ENCODE peak calls at places on chromosomes 2 and 18, in six cellular contexts. One of them, this sample, is unnamed.

GRCh38 chr2:68784191-68784590 is 49.6 kb downstream of the ARHGAP25 start:
- DNase-seq in body of pancreas: no peak
- DNase-seq in kidney: no peak
- DNase-seq in heart right ventricle: no peak
- DNase-seq in A549: no peak
- DNase-seq in HFF-Myc: no peak
- DNase-seq in this sample: no peak

GRCh38 chr2:224210495-224211472 is 171.7 kb upstream of the SERPINE2 start:
- DNase-seq in HFF-Myc: no peak
- DNase-seq in heart right ventricle: no peak
- DNase-seq in A549: no peak
- DNase-seq in body of pancreas: no peak
- DNase-seq in kidney: no peak
- DNase-seq in this sample: no peak

GRCh38 chr2:152432206-152432653 is 97.3 kb downstream of the FMNL2 start:
- DNase-seq in body of pancreas: no peak
- DNase-seq in kidney: no peak
- DNase-seq in heart right ventricle: no peak
- DNase-seq in HFF-Myc: peak; percentile 69
- DNase-seq in A549: peak; percentile 35
- DNase-seq in this sample: no peak

GRCh38 chr2:230991598-230991997 is 4.3 kb upstream of the SPATA3 start:
- DNase-seq in kidney: no peak
- DNase-seq in body of pancreas: no peak
- DNase-seq in A549: no peak
- DNase-seq in HFF-Myc: no peak
- DNase-seq in heart right ventricle: no peak
- DNase-seq in this sample: no peak

GRCh38 chr2:201660293-201660895 is 17.1 kb upstream of the TMEM237 start:
- DNase-seq in body of pancreas: no peak
- DNase-seq in HFF-Myc: no peak
- DNase-seq in kidney: no peak
- DNase-seq in A549: no peak
- DNase-seq in heart right ventricle: no peak
- DNase-seq in this sample: no peak

GRCh38 chr2:43218550-43219382 is 7.6 kb downstream of the ZFP36L2 start:
- DNase-seq in heart right ventricle: peak; percentile 50
- DNase-seq in HFF-Myc: no peak
- DNase-seq in A549: no peak
- DNase-seq in body of pancreas: peak; percentile 59
- DNase-seq in kidney: peak; percentile 87
- DNase-seq in this sample: peak; percentile 49

GRCh38 chr18:13612111-13612997 is 114.0 kb downstream of the FAM210A start:
- DNase-seq in body of pancreas: no peak
- DNase-seq in HFF-Myc: no peak
- DNase-seq in kidney: no peak
- DNase-seq in heart right ventricle: no peak
- DNase-seq in A549: no peak
- DNase-seq in this sample: no peak

GRCh38 chr2:124316875-124317605 is 292.0 kb downstream of the CNTNAP5 start:
- DNase-seq in body of pancreas: no peak
- DNase-seq in heart right ventricle: no peak
- DNase-seq in HFF-Myc: no peak
- DNase-seq in A549: no peak
- DNase-seq in kidney: no peak
- DNase-seq in this sample: no peak

GRCh38 chr18:28512357-28512756 is 335.4 kb upstream of the CDH2 start:
- DNase-seq in HFF-Myc: no peak
- DNase-seq in kidney: no peak
- DNase-seq in body of pancreas: no peak
- DNase-seq in heart right ventricle: no peak
- DNase-seq in A549: no peak
- DNase-seq in this sample: no peak

GRCh38 chr18:57698571-57699276 is 77.1 kb upstream of the NARS1 start:
- DNase-seq in A549: no peak
- DNase-seq in HFF-Myc: no peak
- DNase-seq in body of pancreas: no peak
- DNase-seq in heart right ventricle: no peak
- DNase-seq in kidney: no peak
- DNase-seq in this sample: no peak

GRCh38 chr2:36951574-36951973 is 14.8 kb downstream of the STRN start:
- DNase-seq in A549: no peak
- DNase-seq in heart right ventricle: no peak
- DNase-seq in HFF-Myc: no peak
- DNase-seq in body of pancreas: no peak
- DNase-seq in kidney: no peak
- DNase-seq in this sample: no peak

DNA sequence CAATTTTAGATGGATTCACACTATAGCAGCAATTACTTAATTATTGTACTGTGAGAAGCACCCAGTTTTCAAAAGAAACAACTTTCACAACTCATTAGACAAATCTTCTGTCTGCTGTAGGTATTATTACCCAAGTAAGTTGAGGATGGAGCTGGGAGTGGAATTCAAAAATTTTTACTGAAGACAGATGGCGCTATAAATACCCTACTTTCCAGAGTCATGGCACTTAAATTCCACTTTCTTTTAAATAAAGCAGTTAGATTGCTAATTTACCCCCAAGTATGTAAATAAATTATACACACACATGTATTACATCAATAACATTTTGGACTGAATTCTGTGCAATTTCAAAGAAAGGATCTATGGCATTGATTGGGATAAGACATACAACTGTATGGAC is 166.8 kb downstream of the FTCDNL1 start:
- DNase-seq in A549: no peak
- DNase-seq in body of pancreas: no peak
- DNase-seq in HFF-Myc: no peak
- DNase-seq in kidney: no peak
- DNase-seq in heart right ventricle: no peak
- DNase-seq in this sample: no peak
- TF ChIP-seq CTCF in A549: no peak
- TF ChIP-seq CTCF in body of pancreas: no peak
- TF ChIP-seq CTCF in HFF-Myc: no peak
- TF ChIP-seq CTCF in kidney: no peak
- TF ChIP-seq CTCF in heart right ventricle: no peak
- TF ChIP-seq CTCF in this sample: peak; percentile 40

DNA sequence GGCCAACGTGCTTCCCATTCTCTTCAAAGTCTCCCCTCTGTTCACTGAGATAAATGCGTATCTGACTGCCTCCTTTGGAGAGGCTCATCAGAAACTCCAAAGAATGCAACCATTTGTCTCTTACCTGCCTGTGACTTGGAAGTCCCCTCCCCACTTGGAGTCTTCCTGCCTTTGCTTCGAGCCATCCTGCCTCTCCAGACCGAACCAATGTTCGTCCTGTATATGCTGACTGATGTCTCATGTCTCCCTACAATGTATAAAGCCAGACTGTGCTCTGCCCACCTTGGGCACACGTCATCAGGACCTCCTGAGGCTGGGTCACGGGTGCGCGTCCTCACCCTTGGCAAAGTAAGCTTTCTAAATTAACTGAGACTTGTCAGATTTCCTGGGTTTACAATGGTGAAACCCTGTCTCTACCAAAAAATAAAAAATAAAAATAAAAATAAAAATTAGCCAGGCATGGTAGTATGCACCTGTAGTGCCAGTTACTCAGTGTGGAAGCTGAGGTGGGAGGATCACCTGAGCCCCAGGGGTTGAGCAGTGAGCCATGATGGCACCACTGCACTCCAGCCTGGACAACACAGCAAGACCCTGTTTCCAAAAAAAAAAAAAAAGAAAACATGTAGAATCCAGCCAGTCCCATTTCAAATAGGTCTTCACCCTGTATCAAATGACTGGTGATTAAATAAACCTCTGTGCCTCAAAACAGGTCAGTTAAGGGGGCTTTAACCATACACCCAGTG is 29.0 kb downstream of the HDLBP start:
- DNase-seq in A549: no peak
- DNase-seq in heart right ventricle: no peak
- DNase-seq in kidney: no peak
- DNase-seq in body of pancreas: no peak
- DNase-seq in HFF-Myc: no peak
- DNase-seq in this sample: no peak
- TF ChIP-seq CTCF in A549: no peak
- TF ChIP-seq CTCF in heart right ventricle: no peak
- TF ChIP-seq CTCF in kidney: no peak
- TF ChIP-seq CTCF in body of pancreas: no peak
- TF ChIP-seq CTCF in HFF-Myc: no peak
- TF ChIP-seq CTCF in this sample: no peak

GRCh38 chr2:98871506-98871905 is 64.5 kb downstream of the CRACDL start:
- DNase-seq in kidney: no peak
- DNase-seq in body of pancreas: no peak
- DNase-seq in heart right ventricle: no peak
- DNase-seq in A549: no peak
- DNase-seq in HFF-Myc: no peak
- DNase-seq in this sample: no peak

GRCh38 chr2:98869272-98869641 is 66.8 kb downstream of the CRACDL start:
- DNase-seq in heart right ventricle: no peak
- DNase-seq in HFF-Myc: no peak
- DNase-seq in kidney: peak; percentile 92
- DNase-seq in A549: no peak
- DNase-seq in body of pancreas: peak; percentile 90
- DNase-seq in this sample: no peak

GRCh38 chr2:98868548-98869271 is 67.3 kb downstream of the CRACDL start:
- DNase-seq in kidney: no peak
- DNase-seq in HFF-Myc: no peak
- DNase-seq in heart right ventricle: no peak
- DNase-seq in body of pancreas: peak; percentile 19
- DNase-seq in A549: no peak
- DNase-seq in this sample: no peak

GRCh38 chr2:98870516-98871158 is 65.4 kb downstream of the CRACDL start:
- DNase-seq in body of pancreas: no peak
- DNase-seq in heart right ventricle: no peak
- DNase-seq in A549: no peak
- DNase-seq in kidney: no peak
- DNase-seq in HFF-Myc: no peak
- DNase-seq in this sample: no peak

GRCh38 chr2:98869868-98870267 is 66.2 kb downstream of the CRACDL start:
- DNase-seq in kidney: peak; percentile 88
- DNase-seq in A549: no peak
- DNase-seq in body of pancreas: peak; percentile 95
- DNase-seq in heart right ventricle: no peak
- DNase-seq in HFF-Myc: no peak
- DNase-seq in this sample: no peak
- TF ChIP-seq CTCF in kidney: no peak
- TF ChIP-seq CTCF in A549: no peak
- TF ChIP-seq CTCF in body of pancreas: no peak
- TF ChIP-seq CTCF in heart right ventricle: no peak
- TF ChIP-seq CTCF in HFF-Myc: no peak
- TF ChIP-seq CTCF in this sample: no peak

DNA sequence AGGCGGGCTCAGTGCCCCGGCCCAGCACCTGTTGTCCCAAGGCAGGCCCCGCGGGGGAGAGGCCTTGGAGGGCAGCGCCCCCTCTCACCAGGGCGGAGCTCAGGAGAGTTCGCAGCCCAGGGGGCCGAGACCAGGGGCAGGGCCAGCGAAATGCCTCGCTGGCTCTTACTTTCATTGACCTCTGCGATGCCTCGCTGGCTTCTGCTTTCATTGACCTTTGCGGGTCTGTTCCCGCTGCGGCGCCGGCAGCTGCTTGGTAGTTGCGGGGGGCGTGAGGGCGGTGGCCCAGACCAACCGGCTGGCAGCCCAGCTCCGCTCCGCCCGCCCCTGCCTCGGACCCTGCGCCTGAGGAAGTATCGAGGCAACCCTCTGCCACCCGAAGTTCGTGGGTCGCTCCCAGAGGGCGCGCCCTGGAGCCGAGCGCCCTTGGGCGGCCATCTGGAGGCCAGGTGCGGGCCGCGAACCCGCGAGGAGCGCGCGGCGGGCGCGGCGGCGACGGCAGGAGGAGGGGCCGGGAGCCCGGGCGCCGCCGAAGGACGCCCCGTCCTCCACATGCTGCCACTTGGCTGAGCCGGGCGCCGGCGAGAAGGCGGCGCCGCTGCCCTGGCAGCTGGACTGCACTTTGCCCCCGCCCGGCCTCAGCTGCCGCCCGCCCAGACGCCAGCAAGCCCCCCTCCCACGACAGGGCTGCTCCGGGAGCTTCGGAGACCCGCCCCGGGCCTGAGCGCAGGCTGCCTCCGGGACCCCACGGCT is 118.0 kb upstream of the MSTN start:
- DNase-seq in HFF-Myc: no peak
- DNase-seq in A549: peak; percentile 57
- DNase-seq in body of pancreas: peak; percentile 85
- DNase-seq in heart right ventricle: peak; percentile 71
- DNase-seq in kidney: peak; percentile 83
- DNase-seq in this sample: peak; percentile 82
- TF ChIP-seq CTCF in HFF-Myc: peak; percentile 56
- TF ChIP-seq CTCF in A549: peak; percentile 65
- TF ChIP-seq CTCF in body of pancreas: peak; percentile 51
- TF ChIP-seq CTCF in heart right ventricle: no peak
- TF ChIP-seq CTCF in kidney: peak; percentile 27
- TF ChIP-seq CTCF in this sample: peak; percentile 71

GRCh38 chr2:71157124-71157802 is 26.8 kb downstream of the MPHOSPH10 start:
- DNase-seq in kidney: peak; percentile 71
- DNase-seq in heart right ventricle: peak; percentile 29
- DNase-seq in A549: peak; percentile 63
- DNase-seq in body of pancreas: peak; percentile 44
- DNase-seq in HFF-Myc: no peak
- DNase-seq in this sample: no peak
- TF ChIP-seq CTCF in kidney: peak; percentile 48
- TF ChIP-seq CTCF in heart right ventricle: peak; percentile 37
- TF ChIP-seq CTCF in A549: peak; percentile 78
- TF ChIP-seq CTCF in body of pancreas: peak; percentile 51
- TF ChIP-seq CTCF in HFF-Myc: peak; percentile 66
- TF ChIP-seq CTCF in this sample: peak; percentile 84

GRCh38 chr2:240438810-240439697 is 3.6 kb downstream of the GPC1 start:
- DNase-seq in A549: no peak
- DNase-seq in heart right ventricle: peak; percentile 53
- DNase-seq in body of pancreas: peak; percentile 12
- DNase-seq in kidney: peak; percentile 68
- DNase-seq in HFF-Myc: no peak
- DNase-seq in this sample: peak; percentile 89
- TF ChIP-seq CTCF in A549: no peak
- TF ChIP-seq CTCF in heart right ventricle: no peak
- TF ChIP-seq CTCF in body of pancreas: no peak
- TF ChIP-seq CTCF in kidney: no peak
- TF ChIP-seq CTCF in HFF-Myc: no peak
- TF ChIP-seq CTCF in this sample: no peak

DNA sequence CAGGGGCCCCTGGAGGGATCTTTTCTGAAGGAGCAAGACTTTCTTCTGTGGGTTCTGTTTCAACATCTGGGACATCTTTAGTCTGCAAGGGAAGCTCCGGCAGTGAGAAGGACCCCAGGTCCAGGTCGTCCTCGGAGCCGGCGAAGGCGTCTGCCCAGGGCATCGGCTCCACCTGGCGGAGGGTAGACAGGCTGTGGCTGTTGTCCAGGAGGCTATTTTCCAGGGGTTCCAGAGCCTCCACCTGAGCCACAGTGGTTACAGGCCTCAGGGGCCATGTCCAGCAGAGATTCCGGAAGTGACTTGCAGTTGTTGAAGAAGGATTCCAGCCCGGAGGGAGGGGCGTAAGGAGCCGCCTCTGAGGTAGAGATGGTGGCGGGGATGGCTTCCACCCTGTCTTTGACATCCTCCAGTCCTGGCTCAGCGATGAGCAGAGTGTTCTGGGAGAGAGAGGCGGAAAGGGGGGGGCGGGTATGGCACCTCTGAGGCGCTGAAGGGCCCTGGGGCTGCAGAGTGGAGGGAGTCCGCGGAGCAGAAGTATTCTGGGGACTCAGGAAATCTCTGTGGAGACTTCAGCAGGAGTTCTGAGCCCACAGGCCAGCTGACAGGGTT is 891.3 kb upstream of the LRRTM1 start:
- DNase-seq in HFF-Myc: no peak
- DNase-seq in A549: no peak
- DNase-seq in kidney: peak; percentile 43
- DNase-seq in heart right ventricle: no peak
- DNase-seq in body of pancreas: no peak
- DNase-seq in this sample: peak; percentile 59
- TF ChIP-seq CTCF in HFF-Myc: no peak
- TF ChIP-seq CTCF in A549: no peak
- TF ChIP-seq CTCF in kidney: no peak
- TF ChIP-seq CTCF in heart right ventricle: no peak
- TF ChIP-seq CTCF in body of pancreas: no peak
- TF ChIP-seq CTCF in this sample: no peak